ENCODE peak calls at places on chromosomes 16 and 17, in four cellular contexts. D is progenitor cell of endocrine pancreas; P is effector memory CD8-positive, alpha-beta T cell; Q is A549. U is an unnamed sample.

GRCh38 chr16:57385083-57385482 is 12.8 kb downstream of the CX3CL1 start:
- DNase-seq in D (no peak), Q (no peak), P (no peak), U (no peak)

GRCh38 chr16:2160915-2161551 is 5.5 kb downstream of the TRAF7 start:
- DNase-seq in Q (no peak), P (no peak), D (no peak), U (no peak)

GRCh38 chr16:11502239-11502638 is 84.5 kb downstream of the LITAF start:
- DNase-seq in D (no peak), Q (no peak), P (no peak), U (no peak)

GRCh38 chr16:47375423-47375822 is 85.4 kb downstream of the ITFG1 start:
- DNase-seq in Q (no peak), P (no peak), D (no peak), U (no peak)

GRCh38 chr17:62147284-62147683 is 82.2 kb upstream of the MED13 start:
- DNase-seq in Q (no peak), D (no peak), P (no peak), U (no peak)

GRCh38 chr17:83080641-83081560 is 1.5 kb downstream of the METRNL start:
- DNase-seq in Q (no peak), P (no peak), D (no peak), U (peak)

GRCh38 chr17:38725066-38725465 is 5.1 kb upstream of the CISD3 start:
- DNase-seq in Q (no peak), D (no peak), P (no peak), U (peak)

GRCh38 chr16:87077750-87078127 is 239.5 kb downstream of the C16orf95 start:
- DNase-seq in D (no peak), P (no peak), Q (no peak), U (no peak)

GRCh38 chr16:23286131-23286532 is 16.0 kb upstream of the SCNN1B start:
- DNase-seq in Q (no peak), P (no peak), D (no peak), U (no peak)

GRCh38 chr16:53372942-53373871 is 61.1 kb upstream of the RBL2 start:
- DNase-seq in P (peak), Q (peak), D (no peak), U (peak)

GRCh38 chr17:41315814-41316430 is 412 bp upstream of the KRTAP17-1 start:
- DNase-seq in D (no peak), Q (no peak), P (no peak), U (no peak)

GRCh38 chr17:76527430-76528111 is 9.9 kb downstream of the CYGB start:
- DNase-seq in Q (no peak), P (peak), D (no peak), U (peak)

GRCh38 chr17:21296097-21297025 is 11.8 kb downstream of the MAP2K3 start:
- DNase-seq in Q (no peak), P (no peak), D (no peak), U (peak)

GRCh38 chr17:65593870-65594584 is 32.6 kb upstream of the AXIN2 start:
- DNase-seq in Q (no peak), D (no peak), P (no peak), U (no peak)

GRCh38 chr16:50942143-50942542 is 200.3 kb downstream of the CYLD start:
- DNase-seq in P (no peak), Q (no peak), D (no peak), U (no peak)

GRCh38 chr17:63224644-63225043 is 221.5 kb downstream of the CYB561 start:
- DNase-seq in P (no peak), Q (no peak), D (no peak), U (no peak)

U was measured in immature natural killer cell.